ENCODE peak calls at places on chromosomes 5 and 9, in five cellular contexts. F is CD4-positive, alpha-beta memory T cell; S is heart left ventricle; I is upper lobe of right lung; J is colonic mucosa. T is an unnamed sample.

GRCh38 chr9:22039258-22039657 is 30.2 kb upstream of the CDKN2B start:
- DNase-seq in S (no peak), F (no peak), J (no peak), I (no peak), T (no peak)

GRCh38 chr9:70410368-70410767 is 4.1 kb downstream of the KLF9 start:
- DNase-seq in J (peak; percentile 48), I (no peak), S (no peak), F (no peak), T (no peak)

GRCh38 chr5:56950626-56951130 is 1.2 kb downstream of the MIER3 start:
- DNase-seq in F (peak; percentile 42), I (peak; percentile 81), J (peak; percentile 69), S (peak; percentile 80), T (peak; percentile 91)

GRCh38 chr5:1319436-1320343 is 24.8 kb upstream of the TERT start:
- DNase-seq in J (no peak), S (no peak), F (no peak), I (peak; percentile 58), T (no peak)

GRCh38 chr5:143705416-143705815 is 106.5 kb upstream of the HMHB1 start:
- DNase-seq in I (no peak), F (no peak), J (no peak), S (no peak), T (no peak)

GRCh38 chr9:85079374-85079773 is 409.8 kb downstream of the NTRK2 start:
- DNase-seq in J (no peak), F (no peak), S (no peak), I (no peak), T (no peak)

GRCh38 chr9:70340572-70340971 is 73.9 kb downstream of the KLF9 start:
- DNase-seq in F (peak; percentile 18), S (no peak), I (no peak), J (no peak), T (no peak)

GRCh38 chr5:159917919-159918487 is 1.7 kb downstream of the ADRA1B start:
- DNase-seq in F (no peak), I (no peak), J (no peak), S (no peak), T (no peak)

GRCh38 chr5:159187674-159188164 is 21.6 kb downstream of the RNF145 start:
- DNase-seq in J (no peak), I (no peak), S (no peak), F (no peak), T (no peak)

GRCh38 chr5:109836280-109836679 is 146.6 kb downstream of the MAN2A1 start:
- DNase-seq in J (no peak), S (no peak), F (no peak), I (no peak), T (no peak)

GRCh38 chr9:13485068-13485596 is 205.6 kb upstream of the MPDZ start:
- DNase-seq in J (no peak), I (no peak), S (peak; percentile 79), F (no peak), T (peak; percentile 71)

GRCh38 chr5:71976449-71976848 is 130.8 kb upstream of the MAP1B start:
- DNase-seq in I (no peak), S (no peak), J (no peak), F (no peak), T (no peak)

GRCh38 chr5:98705841-98706240 is 67.6 kb upstream of the RGMB start:
- DNase-seq in F (no peak), S (no peak), J (no peak), I (no peak), T (no peak)

GRCh38 chr5:152072076-152072475 is 147.4 kb upstream of the GLRA1 start:
- DNase-seq in J (no peak), I (no peak), S (peak; percentile 39), F (no peak), T (peak; percentile 72)

GRCh38 chr9:91992636-91993035 is 42.6 kb upstream of the ROR2 start:
- DNase-seq in S (no peak), F (no peak), J (no peak), I (no peak), T (no peak)

GRCh38 chr5:137900925-137901817 is 11.9 kb downstream of the PKD2L2 start:
- DNase-seq in F (no peak), S (no peak), I (no peak), J (no peak), T (no peak)

GRCh38 chr9:71079451-71079850 is 42.0 kb downstream of the TRPM3 start:
- DNase-seq in S (no peak), F (no peak), I (no peak), J (no peak), T (no peak)

GRCh38 chr9:136833381-136834142 is 8.7 kb upstream of the AJM1 start:
- DNase-seq in S (peak; percentile 31), I (no peak), F (no peak), J (no peak), T (no peak)

GRCh38 chr5:80223561-80223960 is 32.3 kb downstream of the SERINC5 start:
- DNase-seq in I (no peak), F (no peak), S (no peak), J (no peak), T (no peak)

GRCh38 chr5:36066540-36067210 is at the start of gene UGT3A2:
- DNase-seq in J (no peak), S (no peak), F (no peak), I (no peak), T (no peak)

GRCh38 chr5:35161637-35162248 is 68.5 kb downstream of the PRLR start:
- DNase-seq in F (no peak), J (no peak), I (no peak), S (no peak), T (no peak)

GRCh38 chr5:11166906-11167305 is 405.9 kb upstream of the DAP start:
- DNase-seq in I (no peak), S (no peak), J (no peak), F (no peak), T (no peak)

GRCh38 chr9:12697719-12698118 is 4.5 kb downstream of the TYRP1 start:
- DNase-seq in J (no peak), I (no peak), S (no peak), F (no peak), T (no peak)

GRCh38 chr9:75664597-75664996 is 225.9 kb upstream of the PCSK5 start:
- DNase-seq in I (no peak), J (no peak), S (no peak), F (no peak), T (no peak)

GRCh38 chr5:36422957-36423356 is 121.3 kb upstream of the RANBP3L start:
- DNase-seq in I (no peak), J (no peak), F (no peak), S (no peak), T (no peak)

GRCh38 chr9:119841005-119841404 is 471.8 kb upstream of the BRINP1 start:
- DNase-seq in I (no peak), F (no peak), S (no peak), J (no peak), T (no peak)

GRCh38 chr9:87337335-87338074 is 160.2 kb upstream of the DAPK1 start:
- DNase-seq in F (no peak), S (no peak), J (no peak), I (no peak), T (no peak)

GRCh38 chr5:173020154-173020581 is 36.0 kb upstream of the CREBRF start:
- DNase-seq in F (no peak), I (no peak), S (no peak), J (no peak), T (no peak)

GRCh38 chr5:157269763-157270272 is 3.9 kb downstream of the CYFIP2 start:
- DNase-seq in I (no peak), F (no peak), J (no peak), S (no peak), T (no peak)

GRCh38 chr9:99140685-99141314 is 35.9 kb downstream of the TGFBR1 start:
- DNase-seq in I (no peak), S (peak; percentile 49), F (peak; percentile 50), J (peak; percentile 30), T (no peak)

GRCh38 chr9:20593551-20593950 is 28.7 kb downstream of the MLLT3 start:
- DNase-seq in S (no peak), I (no peak), F (no peak), J (no peak), T (no peak)

GRCh38 chr5:156655732-156656131 is 194.4 kb upstream of the PPP1R2B start:
- DNase-seq in I (no peak), S (no peak), J (no peak), F (no peak), T (no peak)

GRCh38 chr5:73302797-73303138 is 129.8 kb downstream of the TMEM174 start:
- DNase-seq in J (no peak), S (no peak), I (no peak), F (no peak), T (no peak)
- H3K9me3 ChIP-seq in J (no peaks in the 10 kb centered on the region), S (no peaks in the 10 kb centered on the region), I (no peaks in the 10 kb centered on the region), F (no peaks in the 10 kb centered on the region), T (no peaks in the 10 kb centered on the region)

GRCh38 chr9:121781701-121782464 is 130.4 kb downstream of the DAB2IP start:
- DNase-seq in F (no peak), S (no peak), J (no peak), I (no peak), T (no peak)

GRCh38 chr9:121782514-121783110 is 131.2 kb downstream of the DAB2IP start:
- DNase-seq in J (no peak), S (no peak), I (no peak), F (no peak), T (no peak)

GRCh38 chr9:121783126-121783522 is 131.7 kb downstream of the DAB2IP start:
- DNase-seq in S (no peak), I (no peak), F (no peak), J (no peak), T (no peak)

GRCh38 chr9:121784706-121785426 is 133.4 kb downstream of the DAB2IP start:
- DNase-seq in J (no peak), I (no peak), S (no peak), F (no peak), T (peak; percentile 50)

DNA sequence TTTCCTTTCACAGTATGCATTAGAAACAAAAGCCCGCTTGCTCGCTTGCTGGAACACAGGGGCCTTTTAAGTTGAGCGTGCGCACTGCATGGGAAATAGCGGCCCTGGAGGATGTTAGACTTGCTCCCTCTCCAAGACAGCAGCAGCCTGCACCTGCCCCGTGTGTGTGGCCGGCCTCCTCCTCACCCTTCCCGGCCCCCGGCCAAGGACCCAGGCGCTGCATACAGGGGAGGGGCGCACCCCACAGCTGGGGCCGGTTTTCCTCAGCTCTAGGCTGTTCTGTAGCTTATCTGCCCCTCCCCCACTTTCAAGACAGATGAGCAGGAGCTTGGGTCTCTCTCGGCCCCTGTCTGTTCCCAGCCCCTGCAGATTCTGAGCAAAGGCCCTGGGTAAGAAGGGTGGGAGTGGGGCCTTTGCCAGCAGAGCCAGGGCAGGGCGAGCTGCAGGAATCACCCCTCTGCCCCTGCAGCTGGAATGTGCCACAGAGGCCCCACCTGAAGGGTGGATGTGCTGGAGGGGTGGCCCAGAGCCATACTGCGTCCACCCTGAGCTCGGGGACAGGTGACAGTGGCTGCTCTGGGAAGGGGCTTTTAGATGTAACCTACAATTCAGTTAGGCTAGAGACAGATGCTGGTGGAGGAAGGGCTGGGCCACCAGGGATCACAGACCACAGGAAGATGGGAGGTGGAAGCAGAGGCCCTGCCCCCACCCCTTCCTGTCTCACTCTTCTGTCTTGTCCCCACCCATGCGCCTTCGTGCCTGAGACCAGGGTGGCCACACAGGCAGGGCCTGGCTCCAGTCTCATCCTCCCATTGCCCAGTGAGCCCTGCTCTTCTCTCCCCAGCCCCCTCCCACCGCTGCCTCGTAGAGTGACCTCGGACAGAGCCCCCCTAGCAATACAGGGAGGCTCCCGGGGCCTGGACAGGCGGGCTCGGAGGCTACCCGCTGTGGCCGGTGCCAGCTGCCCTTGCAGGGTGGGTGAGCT is 132.4 kb downstream of the DAB2IP start:
- DNase-seq in S (no peak), F (no peak), I (peak; percentile 63), J (no peak), T (peak; percentile 40)
- H3K27ac ChIP-seq in S (no peak overlapping the region), F (no peak overlapping the region), I (no peak overlapping the region), J (no peak overlapping the region), T (no peak overlapping the region)

GRCh38 chr5:32961066-32961429 is 249.9 kb downstream of the NPR3 start:
- DNase-seq in J (no peak), S (no peak), I (no peak), F (no peak), T (no peak)
- H3K9me3 ChIP-seq in J (no peaks in the 10 kb centered on the region), S (no peaks in the 10 kb centered on the region), I (no peaks in the 10 kb centered on the region), F (no peaks in the 10 kb centered on the region), T (peaks cover 4% of the 10 kb centered on the region)

GRCh38 chr9:228929-229695 is 14.4 kb downstream of the DOCK8 start:
- DNase-seq in I (no peak), S (no peak), F (no peak), J (no peak), T (no peak)
- H3K27ac ChIP-seq in I (no peak overlapping the region), S (no peak overlapping the region), F (no peak overlapping the region), J (no peak overlapping the region), T (no peak overlapping the region)

T was measured in right cardiac atrium.